ENCODE peak calls at places on chromosomes 6 and 20, in eight cellular contexts. One of them, this sample, is unnamed.
A peak's percentile ranks its signal among the peaks of the same experiment; 100 is the strongest.

GRCh38 chr6:135941275-135941674 is 89.8 kb downstream of the PDE7B start:
- DNase-seq in tibial artery: no peak
- DNase-seq in lower lobe of right lung: no peak
- DNase-seq in iPS DF 6.9: no peak
- DNase-seq in psoas muscle: no peak
- DNase-seq in CD4-positive, alpha-beta memory T cell: no peak
- DNase-seq in upper lobe of right lung: no peak
- DNase-seq in NT2/D1: no peak
- DNase-seq in this sample: peak; percentile 85

GRCh38 chr6:74991573-74992332 is 214.1 kb downstream of the COL12A1 start:
- DNase-seq in NT2/D1: no peak
- DNase-seq in iPS DF 6.9: peak; percentile 2
- DNase-seq in tibial artery: no peak
- DNase-seq in CD4-positive, alpha-beta memory T cell: no peak
- DNase-seq in upper lobe of right lung: no peak
- DNase-seq in psoas muscle: no peak
- DNase-seq in lower lobe of right lung: no peak
- DNase-seq in this sample: peak; percentile 66

GRCh38 chr6:74256387-74257180 is 560.6 kb downstream of the CD109 start:
- DNase-seq in CD4-positive, alpha-beta memory T cell: no peak
- DNase-seq in tibial artery: no peak
- DNase-seq in upper lobe of right lung: no peak
- DNase-seq in lower lobe of right lung: no peak
- DNase-seq in iPS DF 6.9: no peak
- DNase-seq in NT2/D1: no peak
- DNase-seq in psoas muscle: no peak
- DNase-seq in this sample: no peak

GRCh38 chr6:152378154-152378553 is 259.0 kb downstream of the SYNE1 start:
- DNase-seq in iPS DF 6.9: no peak
- DNase-seq in CD4-positive, alpha-beta memory T cell: no peak
- DNase-seq in NT2/D1: no peak
- DNase-seq in psoas muscle: no peak
- DNase-seq in lower lobe of right lung: no peak
- DNase-seq in upper lobe of right lung: no peak
- DNase-seq in tibial artery: no peak
- DNase-seq in this sample: no peak

GRCh38 chr6:113979930-113980329 is 9.0 kb upstream of the HDAC2 start:
- DNase-seq in psoas muscle: no peak
- DNase-seq in NT2/D1: no peak
- DNase-seq in tibial artery: no peak
- DNase-seq in lower lobe of right lung: no peak
- DNase-seq in iPS DF 6.9: no peak
- DNase-seq in CD4-positive, alpha-beta memory T cell: no peak
- DNase-seq in upper lobe of right lung: no peak
- DNase-seq in this sample: no peak

GRCh38 chr6:111745636-111746035 is 127.6 kb downstream of the FYN start:
- DNase-seq in upper lobe of right lung: no peak
- DNase-seq in iPS DF 6.9: no peak
- DNase-seq in psoas muscle: no peak
- DNase-seq in NT2/D1: no peak
- DNase-seq in lower lobe of right lung: no peak
- DNase-seq in CD4-positive, alpha-beta memory T cell: no peak
- DNase-seq in tibial artery: no peak
- DNase-seq in this sample: no peak

GRCh38 chr6:5617179-5617578 is 355.9 kb downstream of the FARS2 start:
- DNase-seq in psoas muscle: no peak
- DNase-seq in lower lobe of right lung: no peak
- DNase-seq in iPS DF 6.9: no peak
- DNase-seq in tibial artery: no peak
- DNase-seq in upper lobe of right lung: no peak
- DNase-seq in CD4-positive, alpha-beta memory T cell: no peak
- DNase-seq in NT2/D1: no peak
- DNase-seq in this sample: no peak

GRCh38 chr6:4888841-4889240 is 112.6 kb downstream of the CDYL start:
- DNase-seq in upper lobe of right lung: no peak
- DNase-seq in lower lobe of right lung: no peak
- DNase-seq in psoas muscle: no peak
- DNase-seq in tibial artery: no peak
- DNase-seq in CD4-positive, alpha-beta memory T cell: no peak
- DNase-seq in NT2/D1: no peak
- DNase-seq in iPS DF 6.9: no peak
- DNase-seq in this sample: no peak

GRCh38 chr20:24584538-24585356 is 115.3 kb downstream of the SYNDIG1 start:
- DNase-seq in NT2/D1: no peak
- DNase-seq in tibial artery: no peak
- DNase-seq in upper lobe of right lung: no peak
- DNase-seq in iPS DF 6.9: no peak
- DNase-seq in CD4-positive, alpha-beta memory T cell: no peak
- DNase-seq in lower lobe of right lung: no peak
- DNase-seq in psoas muscle: peak; percentile 23
- DNase-seq in this sample: peak; percentile 70

GRCh38 chr6:46583081-46583480 is 69.5 kb downstream of the CYP39A1 start:
- DNase-seq in NT2/D1: no peak
- DNase-seq in lower lobe of right lung: no peak
- DNase-seq in psoas muscle: no peak
- DNase-seq in tibial artery: no peak
- DNase-seq in iPS DF 6.9: no peak
- DNase-seq in upper lobe of right lung: no peak
- DNase-seq in CD4-positive, alpha-beta memory T cell: no peak
- DNase-seq in this sample: no peak

GRCh38 chr6:29845405-29846006 is 17.9 kb downstream of the HLA-G start:
- DNase-seq in lower lobe of right lung: no peak
- DNase-seq in iPS DF 6.9: no peak
- DNase-seq in upper lobe of right lung: no peak
- DNase-seq in CD4-positive, alpha-beta memory T cell: no peak
- DNase-seq in psoas muscle: no peak
- DNase-seq in tibial artery: no peak
- DNase-seq in NT2/D1: no peak
- DNase-seq in this sample: no peak

GRCh38 chr6:38034269-38034914 is 214.9 kb downstream of the ZFAND3 start:
- DNase-seq in NT2/D1: peak; percentile 2
- DNase-seq in upper lobe of right lung: no peak
- DNase-seq in tibial artery: no peak
- DNase-seq in psoas muscle: no peak
- DNase-seq in CD4-positive, alpha-beta memory T cell: peak; percentile 2
- DNase-seq in iPS DF 6.9: no peak
- DNase-seq in lower lobe of right lung: no peak
- DNase-seq in this sample: peak; percentile 34

GRCh38 chr20:3705491-3705969 is 6.9 kb downstream of the SIGLEC1 start:
- DNase-seq in CD4-positive, alpha-beta memory T cell: no peak
- DNase-seq in iPS DF 6.9: no peak
- DNase-seq in NT2/D1: no peak
- DNase-seq in psoas muscle: no peak
- DNase-seq in tibial artery: no peak
- DNase-seq in upper lobe of right lung: no peak
- DNase-seq in lower lobe of right lung: no peak
- DNase-seq in this sample: no peak

DNA sequence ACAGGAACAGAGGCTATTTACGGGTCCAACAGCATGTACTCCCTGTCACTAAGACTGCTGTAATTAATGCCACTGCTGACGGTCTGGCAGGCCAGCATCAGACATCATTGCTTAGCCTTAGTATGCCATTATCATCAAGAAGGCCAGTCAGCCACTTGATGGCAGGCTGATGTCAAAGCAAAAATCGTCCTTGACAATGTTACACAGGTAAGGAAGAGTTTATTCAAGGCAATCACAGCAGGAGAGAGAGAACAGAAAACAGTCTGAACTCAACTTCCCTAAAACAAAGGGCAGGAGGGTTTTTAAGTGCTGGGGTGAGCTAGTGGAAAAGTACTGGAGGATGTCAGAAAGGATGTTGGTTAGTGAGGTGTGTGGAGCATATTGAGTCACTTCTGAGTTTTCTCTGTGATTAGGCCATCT is 25.1 kb downstream of the FKBP1C start:
- DNase-seq in iPS DF 6.9: peak; percentile 25
- DNase-seq in psoas muscle: no peak
- DNase-seq in CD4-positive, alpha-beta memory T cell: no peak
- DNase-seq in tibial artery: no peak
- DNase-seq in lower lobe of right lung: no peak
- DNase-seq in upper lobe of right lung: no peak
- DNase-seq in NT2/D1: no peak
- DNase-seq in this sample: no peak
- H3K4me3 ChIP-seq in iPS DF 6.9: no peak overlapping the region
- H3K4me3 ChIP-seq in psoas muscle: no peak overlapping the region
- H3K4me3 ChIP-seq in CD4-positive, alpha-beta memory T cell: no peak overlapping the region
- H3K4me3 ChIP-seq in tibial artery: no peak overlapping the region
- H3K4me3 ChIP-seq in lower lobe of right lung: no peak overlapping the region
- H3K4me3 ChIP-seq in upper lobe of right lung: no peak overlapping the region
- H3K4me3 ChIP-seq in NT2/D1: no peak overlapping the region
- H3K4me3 ChIP-seq in this sample: no peak overlapping the region

GRCh38 chr6:329888-330691 is 37.8 kb downstream of the DUSP22 start:
- DNase-seq in upper lobe of right lung: peak; percentile 63
- DNase-seq in tibial artery: no peak
- DNase-seq in psoas muscle: no peak
- DNase-seq in iPS DF 6.9: no peak
- DNase-seq in CD4-positive, alpha-beta memory T cell: no peak
- DNase-seq in NT2/D1: no peak
- DNase-seq in lower lobe of right lung: peak; percentile 49
- DNase-seq in this sample: peak; percentile 82

GRCh38 chr6:328184-328670 is 35.9 kb downstream of the DUSP22 start:
- DNase-seq in psoas muscle: peak; percentile 55
- DNase-seq in tibial artery: peak; percentile 79
- DNase-seq in upper lobe of right lung: no peak
- DNase-seq in CD4-positive, alpha-beta memory T cell: no peak
- DNase-seq in NT2/D1: no peak
- DNase-seq in iPS DF 6.9: no peak
- DNase-seq in lower lobe of right lung: peak; percentile 43
- DNase-seq in this sample: peak; percentile 97

GRCh38 chr6:328924-329323 is 36.6 kb downstream of the DUSP22 start:
- DNase-seq in lower lobe of right lung: no peak
- DNase-seq in tibial artery: no peak
- DNase-seq in CD4-positive, alpha-beta memory T cell: no peak
- DNase-seq in psoas muscle: no peak
- DNase-seq in upper lobe of right lung: no peak
- DNase-seq in NT2/D1: no peak
- DNase-seq in iPS DF 6.9: no peak
- DNase-seq in this sample: no peak

GRCh38 chr6:326896-327537 is 34.7 kb downstream of the DUSP22 start:
- DNase-seq in iPS DF 6.9: no peak
- DNase-seq in CD4-positive, alpha-beta memory T cell: no peak
- DNase-seq in upper lobe of right lung: peak; percentile 68
- DNase-seq in psoas muscle: no peak
- DNase-seq in NT2/D1: no peak
- DNase-seq in lower lobe of right lung: peak; percentile 44
- DNase-seq in tibial artery: no peak
- DNase-seq in this sample: no peak

GRCh38 chr6:327538-328183 is 35.4 kb downstream of the DUSP22 start:
- DNase-seq in CD4-positive, alpha-beta memory T cell: no peak
- DNase-seq in iPS DF 6.9: no peak
- DNase-seq in tibial artery: no peak
- DNase-seq in upper lobe of right lung: peak; percentile 69
- DNase-seq in lower lobe of right lung: peak; percentile 47
- DNase-seq in psoas muscle: no peak
- DNase-seq in NT2/D1: no peak
- DNase-seq in this sample: no peak
- H3K4me3 ChIP-seq in CD4-positive, alpha-beta memory T cell: no peak overlapping the region
- H3K4me3 ChIP-seq in iPS DF 6.9: no peak overlapping the region
- H3K4me3 ChIP-seq in tibial artery: no peak overlapping the region
- H3K4me3 ChIP-seq in upper lobe of right lung: no peak overlapping the region
- H3K4me3 ChIP-seq in lower lobe of right lung: no peak overlapping the region
- H3K4me3 ChIP-seq in psoas muscle: no peak overlapping the region
- H3K4me3 ChIP-seq in NT2/D1: no peak overlapping the region
- H3K4me3 ChIP-seq in this sample: peak overlapping the region; percentile 5

GRCh38 chr6:149988550-149989336 is 25.0 kb downstream of the ULBP1 start:
- DNase-seq in upper lobe of right lung: no peak
- DNase-seq in tibial artery: no peak
- DNase-seq in lower lobe of right lung: no peak
- DNase-seq in NT2/D1: no peak
- DNase-seq in iPS DF 6.9: no peak
- DNase-seq in psoas muscle: no peak
- DNase-seq in CD4-positive, alpha-beta memory T cell: no peak
- DNase-seq in this sample: no peak

GRCh38 chr6:149987602-149988107 is 23.9 kb downstream of the ULBP1 start:
- DNase-seq in NT2/D1: no peak
- DNase-seq in upper lobe of right lung: no peak
- DNase-seq in iPS DF 6.9: no peak
- DNase-seq in tibial artery: no peak
- DNase-seq in psoas muscle: no peak
- DNase-seq in CD4-positive, alpha-beta memory T cell: no peak
- DNase-seq in lower lobe of right lung: no peak
- DNase-seq in this sample: no peak

GRCh38 chr6:149990672-149991402 is 27.1 kb downstream of the ULBP1 start:
- DNase-seq in iPS DF 6.9: no peak
- DNase-seq in CD4-positive, alpha-beta memory T cell: peak; percentile 42
- DNase-seq in NT2/D1: no peak
- DNase-seq in upper lobe of right lung: no peak
- DNase-seq in lower lobe of right lung: no peak
- DNase-seq in tibial artery: no peak
- DNase-seq in psoas muscle: no peak
- DNase-seq in this sample: no peak

GRCh38 chr6:149991838-149992237 is 28.1 kb downstream of the ULBP1 start:
- DNase-seq in tibial artery: no peak
- DNase-seq in psoas muscle: no peak
- DNase-seq in NT2/D1: no peak
- DNase-seq in CD4-positive, alpha-beta memory T cell: no peak
- DNase-seq in lower lobe of right lung: no peak
- DNase-seq in upper lobe of right lung: no peak
- DNase-seq in iPS DF 6.9: no peak
- DNase-seq in this sample: no peak

DNA sequence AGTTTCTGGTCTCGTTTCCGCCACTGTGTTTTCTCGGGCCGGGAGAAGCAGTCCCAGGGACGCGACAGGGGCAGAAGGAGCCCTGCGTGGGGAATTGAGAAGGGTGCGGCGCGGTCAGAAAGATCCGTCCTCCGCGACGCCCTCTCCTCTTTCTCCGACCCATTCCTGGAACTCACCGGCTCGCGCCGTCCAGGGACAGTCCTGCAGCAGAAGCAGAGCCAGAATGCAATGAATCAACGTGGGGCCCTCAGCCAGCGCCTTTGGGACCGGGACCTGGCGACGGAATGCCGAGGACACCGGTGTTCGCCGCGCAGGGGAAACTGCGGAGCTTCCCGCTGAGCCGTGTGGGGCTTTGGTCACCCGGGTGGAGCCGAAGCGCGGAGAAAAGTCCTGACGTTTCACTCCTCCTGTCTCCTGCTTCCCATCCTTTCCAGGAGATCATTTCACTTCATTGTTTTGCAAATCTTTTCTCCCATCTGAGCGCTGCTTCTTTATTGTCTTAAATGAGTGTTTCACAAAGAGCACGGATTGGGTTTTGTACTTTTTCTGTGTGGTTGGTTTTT is 26.4 kb downstream of the ULBP1 start:
- DNase-seq in tibial artery: no peak
- DNase-seq in iPS DF 6.9: no peak
- DNase-seq in psoas muscle: no peak
- DNase-seq in lower lobe of right lung: no peak
- DNase-seq in CD4-positive, alpha-beta memory T cell: no peak
- DNase-seq in NT2/D1: no peak
- DNase-seq in upper lobe of right lung: no peak
- DNase-seq in this sample: no peak
- H3K4me3 ChIP-seq in tibial artery: no peak overlapping the region
- H3K4me3 ChIP-seq in iPS DF 6.9: no peak overlapping the region
- H3K4me3 ChIP-seq in psoas muscle: peak overlapping the region; percentile 6
- H3K4me3 ChIP-seq in lower lobe of right lung: peak overlapping the region; percentile 41
- H3K4me3 ChIP-seq in CD4-positive, alpha-beta memory T cell: peak overlapping the region; percentile 40
- H3K4me3 ChIP-seq in NT2/D1: peak overlapping the region; percentile 18
- H3K4me3 ChIP-seq in upper lobe of right lung: no peak overlapping the region
- H3K4me3 ChIP-seq in this sample: peak overlapping the region; percentile 41

DNA sequence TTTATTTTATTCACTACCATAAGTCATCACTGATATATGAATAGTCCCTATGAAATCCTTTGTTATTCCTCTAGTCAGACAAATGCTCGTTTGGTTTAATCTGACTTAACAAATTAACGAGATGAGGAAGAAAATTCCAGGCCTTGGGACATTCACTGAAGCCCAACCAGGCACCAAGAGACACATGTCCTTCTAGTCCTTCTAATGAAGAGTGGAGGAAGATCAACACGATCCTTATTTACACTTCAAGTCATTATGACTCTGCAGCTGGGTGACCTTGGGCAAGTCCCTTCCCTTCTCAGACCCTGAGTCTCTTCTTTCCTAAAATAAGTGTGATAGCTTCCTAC is 117.5 kb downstream of the CEBPB start:
- DNase-seq in iPS DF 6.9: no peak
- DNase-seq in lower lobe of right lung: no peak
- DNase-seq in upper lobe of right lung: no peak
- DNase-seq in psoas muscle: no peak
- DNase-seq in tibial artery: no peak
- DNase-seq in NT2/D1: no peak
- DNase-seq in CD4-positive, alpha-beta memory T cell: no peak
- DNase-seq in this sample: no peak
- H3K4me3 ChIP-seq in iPS DF 6.9: no peak overlapping the region
- H3K4me3 ChIP-seq in lower lobe of right lung: no peak overlapping the region
- H3K4me3 ChIP-seq in upper lobe of right lung: no peak overlapping the region
- H3K4me3 ChIP-seq in psoas muscle: no peak overlapping the region
- H3K4me3 ChIP-seq in tibial artery: no peak overlapping the region
- H3K4me3 ChIP-seq in NT2/D1: no peak overlapping the region
- H3K4me3 ChIP-seq in CD4-positive, alpha-beta memory T cell: no peak overlapping the region
- H3K4me3 ChIP-seq in this sample: no peak overlapping the region

This sample was measured in skeletal muscle cell.